ENCODE peak calls at places on chromosomes 16 and 17, in six cellular contexts. One of them, this sample, is unnamed.

GRCh38 chr16:15572329-15573001 is 70.5 kb downstream of the MARF1 start:
- DNase-seq in CD8-positive, alpha-beta T cell: no peak
- DNase-seq in mesendoderm: no peak
- DNase-seq in body of pancreas: no peak
- DNase-seq in Karpas-422: peak; percentile 67
- DNase-seq in CD4-positive, alpha-beta T cell: no peak
- DNase-seq in this sample: no peak

GRCh38 chr17:1022278-1023024 is 25.5 kb downstream of the TIMM22 start:
- DNase-seq in CD8-positive, alpha-beta T cell: no peak
- DNase-seq in mesendoderm: no peak
- DNase-seq in body of pancreas: no peak
- DNase-seq in Karpas-422: no peak
- DNase-seq in CD4-positive, alpha-beta T cell: no peak
- DNase-seq in this sample: no peak

GRCh38 chr16:69762843-69763556 is 868 bp downstream of the WWP2 start:
- DNase-seq in CD8-positive, alpha-beta T cell: no peak
- DNase-seq in mesendoderm: peak; percentile 44
- DNase-seq in body of pancreas: peak; percentile 30
- DNase-seq in Karpas-422: peak; percentile 69
- DNase-seq in CD4-positive, alpha-beta T cell: no peak
- DNase-seq in this sample: no peak

GRCh38 chr16:13919330-13919682 is 648 bp upstream of the ERCC4 start:
- DNase-seq in CD8-positive, alpha-beta T cell: no peak
- DNase-seq in mesendoderm: no peak
- DNase-seq in body of pancreas: peak; percentile 39
- DNase-seq in Karpas-422: peak; percentile 70
- DNase-seq in CD4-positive, alpha-beta T cell: peak; percentile 7
- DNase-seq in this sample: no peak

GRCh38 chr16:56606688-56607618 is 1.4 kb upstream of the MT2A start:
- DNase-seq in CD8-positive, alpha-beta T cell: no peak
- DNase-seq in mesendoderm: peak; percentile 84
- DNase-seq in body of pancreas: peak; percentile 64
- DNase-seq in Karpas-422: no peak
- DNase-seq in CD4-positive, alpha-beta T cell: no peak
- DNase-seq in this sample: peak; percentile 48

GRCh38 chr16:90019543-90020259 is 445 bp upstream of the DBNDD1 start:
- DNase-seq in CD8-positive, alpha-beta T cell: peak; percentile 31
- DNase-seq in mesendoderm: peak; percentile 75
- DNase-seq in body of pancreas: peak; percentile 74
- DNase-seq in Karpas-422: peak; percentile 68
- DNase-seq in CD4-positive, alpha-beta T cell: peak; percentile 46
- DNase-seq in this sample: peak; percentile 70

GRCh38 chr16:31476305-31477219 is 4.6 kb downstream of the TGFB1I1 start:
- DNase-seq in CD8-positive, alpha-beta T cell: peak; percentile 94
- DNase-seq in mesendoderm: peak; percentile 78
- DNase-seq in body of pancreas: peak; percentile 94
- DNase-seq in Karpas-422: no peak
- DNase-seq in CD4-positive, alpha-beta T cell: peak; percentile 92
- DNase-seq in this sample: peak; percentile 95

GRCh38 chr17:76593964-76594363 is 8.3 kb upstream of the ST6GALNAC2 start:
- DNase-seq in CD8-positive, alpha-beta T cell: no peak
- DNase-seq in mesendoderm: peak; percentile 22
- DNase-seq in body of pancreas: no peak
- DNase-seq in Karpas-422: no peak
- DNase-seq in CD4-positive, alpha-beta T cell: no peak
- DNase-seq in this sample: no peak

GRCh38 chr16:27470567-27471431 is 68.8 kb downstream of the IL21R start:
- DNase-seq in CD8-positive, alpha-beta T cell: no peak
- DNase-seq in mesendoderm: no peak
- DNase-seq in body of pancreas: no peak
- DNase-seq in Karpas-422: no peak
- DNase-seq in CD4-positive, alpha-beta T cell: no peak
- DNase-seq in this sample: no peak

GRCh38 chr16:72428611-72429376 is 256.8 kb upstream of the PMFBP1 start:
- DNase-seq in CD8-positive, alpha-beta T cell: no peak
- DNase-seq in mesendoderm: no peak
- DNase-seq in body of pancreas: no peak
- DNase-seq in Karpas-422: no peak
- DNase-seq in CD4-positive, alpha-beta T cell: no peak
- DNase-seq in this sample: no peak

GRCh38 chr16:86667035-86667434 is 88.7 kb downstream of the FOXL1 start:
- DNase-seq in CD8-positive, alpha-beta T cell: no peak
- DNase-seq in mesendoderm: no peak
- DNase-seq in body of pancreas: no peak
- DNase-seq in Karpas-422: no peak
- DNase-seq in CD4-positive, alpha-beta T cell: no peak
- DNase-seq in this sample: no peak

GRCh38 chr17:81865358-81865732 is 5.0 kb upstream of the P4HB start:
- DNase-seq in CD8-positive, alpha-beta T cell: no peak
- DNase-seq in mesendoderm: no peak
- DNase-seq in body of pancreas: no peak
- DNase-seq in Karpas-422: no peak
- DNase-seq in CD4-positive, alpha-beta T cell: no peak
- DNase-seq in this sample: no peak

GRCh38 chr16:81716478-81717210 is 62.4 kb upstream of the PLCG2 start:
- DNase-seq in CD8-positive, alpha-beta T cell: no peak
- DNase-seq in mesendoderm: no peak
- DNase-seq in body of pancreas: no peak
- DNase-seq in Karpas-422: no peak
- DNase-seq in CD4-positive, alpha-beta T cell: no peak
- DNase-seq in this sample: no peak

GRCh38 chr16:66099261-66099660 is 267.2 kb upstream of the CDH5 start:
- DNase-seq in CD8-positive, alpha-beta T cell: no peak
- DNase-seq in mesendoderm: no peak
- DNase-seq in body of pancreas: no peak
- DNase-seq in Karpas-422: no peak
- DNase-seq in CD4-positive, alpha-beta T cell: no peak
- DNase-seq in this sample: no peak

GRCh38 chr17:30380106-30380420 is 1.3 kb downstream of the CPD start:
- DNase-seq in CD8-positive, alpha-beta T cell: no peak
- DNase-seq in mesendoderm: no peak
- DNase-seq in body of pancreas: no peak
- DNase-seq in Karpas-422: peak; percentile 76
- DNase-seq in CD4-positive, alpha-beta T cell: no peak
- DNase-seq in this sample: no peak

GRCh38 chr17:51435641-51436091 is 175.3 kb downstream of the UTP18 start:
- DNase-seq in CD8-positive, alpha-beta T cell: no peak
- DNase-seq in mesendoderm: peak; percentile 73
- DNase-seq in body of pancreas: peak; percentile 87
- DNase-seq in Karpas-422: peak; percentile 82
- DNase-seq in CD4-positive, alpha-beta T cell: peak; percentile 30
- DNase-seq in this sample: peak; percentile 48

GRCh38 chr16:68908000-68908313 is 64.6 kb downstream of the TANGO6 start:
- DNase-seq in CD8-positive, alpha-beta T cell: no peak
- DNase-seq in mesendoderm: no peak
- DNase-seq in body of pancreas: no peak
- DNase-seq in Karpas-422: no peak
- DNase-seq in CD4-positive, alpha-beta T cell: no peak
- DNase-seq in this sample: no peak

GRCh38 chr16:89687092-89687940 is 827 bp downstream of the CDK10 start:
- DNase-seq in CD8-positive, alpha-beta T cell: no peak
- DNase-seq in mesendoderm: peak; percentile 69
- DNase-seq in body of pancreas: peak; percentile 89
- DNase-seq in Karpas-422: peak; percentile 70
- DNase-seq in CD4-positive, alpha-beta T cell: no peak
- DNase-seq in this sample: peak; percentile 90

GRCh38 chr17:7014995-7015586 is 2.7 kb downstream of the RNASEK start:
- DNase-seq in CD8-positive, alpha-beta T cell: peak; percentile 56
- DNase-seq in mesendoderm: peak; percentile 42
- DNase-seq in body of pancreas: no peak
- DNase-seq in Karpas-422: no peak
- DNase-seq in CD4-positive, alpha-beta T cell: peak; percentile 68
- DNase-seq in this sample: no peak

GRCh38 chr17:70752966-70753467 is 583.7 kb downstream of the KCNJ2 start:
- DNase-seq in CD8-positive, alpha-beta T cell: no peak
- DNase-seq in mesendoderm: no peak
- DNase-seq in body of pancreas: no peak
- DNase-seq in Karpas-422: no peak
- DNase-seq in CD4-positive, alpha-beta T cell: no peak
- DNase-seq in this sample: no peak

GRCh38 chr16:57024894-57025680 is 35.7 kb downstream of the NLRC5 start:
- DNase-seq in CD8-positive, alpha-beta T cell: no peak
- DNase-seq in mesendoderm: no peak
- DNase-seq in body of pancreas: no peak
- DNase-seq in Karpas-422: no peak
- DNase-seq in CD4-positive, alpha-beta T cell: no peak
- DNase-seq in this sample: no peak

GRCh38 chr17:51056813-51057510 is 63.7 kb downstream of the SPAG9 start:
- DNase-seq in CD8-positive, alpha-beta T cell: no peak
- DNase-seq in mesendoderm: peak; percentile 80
- DNase-seq in body of pancreas: peak; percentile 58
- DNase-seq in Karpas-422: peak; percentile 83
- DNase-seq in CD4-positive, alpha-beta T cell: peak; percentile 7
- DNase-seq in this sample: no peak

GRCh38 chr17:15154618-15155017 is 110.5 kb downstream of the PMP22 start:
- DNase-seq in CD8-positive, alpha-beta T cell: no peak
- DNase-seq in mesendoderm: no peak
- DNase-seq in body of pancreas: no peak
- DNase-seq in Karpas-422: no peak
- DNase-seq in CD4-positive, alpha-beta T cell: no peak
- DNase-seq in this sample: no peak

GRCh38 chr17:68455756-68456528 is 1.4 kb downstream of the WIPI1 start:
- DNase-seq in CD8-positive, alpha-beta T cell: no peak
- DNase-seq in mesendoderm: peak; percentile 27
- DNase-seq in body of pancreas: peak; percentile 56
- DNase-seq in Karpas-422: no peak
- DNase-seq in CD4-positive, alpha-beta T cell: no peak
- DNase-seq in this sample: no peak

GRCh38 chr17:50414808-50415207 is 11.2 kb upstream of the ACSF2 start:
- DNase-seq in CD8-positive, alpha-beta T cell: no peak
- DNase-seq in mesendoderm: no peak
- DNase-seq in body of pancreas: no peak
- DNase-seq in Karpas-422: no peak
- DNase-seq in CD4-positive, alpha-beta T cell: no peak
- DNase-seq in this sample: no peak

GRCh38 chr17:42403150-42403549 is 14.9 kb upstream of the STAT3 start:
- DNase-seq in CD8-positive, alpha-beta T cell: peak; percentile 26
- DNase-seq in mesendoderm: peak; percentile 51
- DNase-seq in body of pancreas: no peak
- DNase-seq in Karpas-422: peak; percentile 82
- DNase-seq in CD4-positive, alpha-beta T cell: peak; percentile 46
- DNase-seq in this sample: peak; percentile 44
- H3K27ac ChIP-seq in CD8-positive, alpha-beta T cell: no peak overlapping the region
- H3K27ac ChIP-seq in mesendoderm: no peak overlapping the region
- H3K27ac ChIP-seq in body of pancreas: no peak overlapping the region
- H3K27ac ChIP-seq in Karpas-422: no peak overlapping the region
- H3K27ac ChIP-seq in CD4-positive, alpha-beta T cell: no peak overlapping the region
- H3K27ac ChIP-seq in this sample: peak overlapping the region; percentile 88

GRCh38 chr17:45197108-45197507 is 24.6 kb upstream of the FMNL1 start:
- DNase-seq in CD8-positive, alpha-beta T cell: no peak
- DNase-seq in mesendoderm: no peak
- DNase-seq in body of pancreas: no peak
- DNase-seq in Karpas-422: no peak
- DNase-seq in CD4-positive, alpha-beta T cell: no peak
- DNase-seq in this sample: no peak

GRCh38 chr17:45195424-45195823 is 26.3 kb upstream of the FMNL1 start:
- DNase-seq in CD8-positive, alpha-beta T cell: no peak
- DNase-seq in mesendoderm: no peak
- DNase-seq in body of pancreas: no peak
- DNase-seq in Karpas-422: no peak
- DNase-seq in CD4-positive, alpha-beta T cell: no peak
- DNase-seq in this sample: no peak

GRCh38 chr17:45201457-45201856 is 20.2 kb upstream of the FMNL1 start:
- DNase-seq in CD8-positive, alpha-beta T cell: no peak
- DNase-seq in mesendoderm: no peak
- DNase-seq in body of pancreas: no peak
- DNase-seq in Karpas-422: no peak
- DNase-seq in CD4-positive, alpha-beta T cell: no peak
- DNase-seq in this sample: no peak

GRCh38 chr17:45200701-45201100 is 21.0 kb upstream of the FMNL1 start:
- DNase-seq in CD8-positive, alpha-beta T cell: no peak
- DNase-seq in mesendoderm: peak; percentile 53
- DNase-seq in body of pancreas: no peak
- DNase-seq in Karpas-422: no peak
- DNase-seq in CD4-positive, alpha-beta T cell: no peak
- DNase-seq in this sample: no peak

GRCh38 chr17:45197555-45198334 is 23.9 kb upstream of the FMNL1 start:
- DNase-seq in CD8-positive, alpha-beta T cell: peak; percentile 82
- DNase-seq in mesendoderm: peak; percentile 96
- DNase-seq in body of pancreas: peak; percentile 96
- DNase-seq in Karpas-422: peak; percentile 94
- DNase-seq in CD4-positive, alpha-beta T cell: peak; percentile 83
- DNase-seq in this sample: peak; percentile 82
- H3K27ac ChIP-seq in CD8-positive, alpha-beta T cell: no peak overlapping the region
- H3K27ac ChIP-seq in mesendoderm: peak overlapping the region; percentile 38
- H3K27ac ChIP-seq in body of pancreas: peak overlapping the region; percentile 35
- H3K27ac ChIP-seq in Karpas-422: no peak overlapping the region
- H3K27ac ChIP-seq in CD4-positive, alpha-beta T cell: no peak overlapping the region
- H3K27ac ChIP-seq in this sample: peak overlapping the region; percentile 21

DNA sequence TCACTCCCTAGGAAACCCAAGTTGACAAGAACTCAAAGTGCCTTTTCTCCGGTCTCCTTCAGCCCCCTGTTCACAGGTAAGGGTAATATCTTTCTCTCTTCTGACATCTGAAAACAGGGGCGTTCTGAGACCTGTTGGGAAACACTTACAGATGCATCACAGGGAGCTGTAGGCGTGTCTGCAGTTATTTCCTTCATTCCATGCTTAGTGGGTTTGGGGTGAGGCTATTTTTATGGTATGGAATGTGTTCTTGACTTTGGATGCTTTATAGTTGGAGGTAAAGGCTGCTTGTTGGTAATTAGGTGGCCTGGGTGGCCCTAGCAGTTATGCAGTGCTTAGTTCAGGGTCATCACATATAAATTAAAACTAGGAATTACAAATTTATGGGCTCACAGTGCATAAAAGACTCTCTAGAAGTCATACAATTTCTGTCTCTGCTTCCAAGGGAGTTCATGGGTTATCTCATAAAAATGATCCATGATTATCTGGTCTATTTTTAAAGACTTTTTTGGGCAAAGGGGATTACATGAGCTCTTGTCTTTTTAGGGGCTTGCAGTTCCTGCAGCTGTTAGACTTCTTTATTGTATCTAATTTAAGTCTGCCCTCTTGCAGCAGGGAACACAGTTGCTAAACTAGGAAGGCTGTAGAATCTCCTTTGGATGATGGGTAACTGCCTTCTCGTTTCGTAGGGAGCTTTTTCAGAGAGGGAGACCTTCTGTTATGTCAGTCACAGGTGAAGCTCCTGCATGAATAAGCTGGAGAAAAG is 10.2 kb downstream of the SOCS7 start:
- DNase-seq in CD8-positive, alpha-beta T cell: no peak
- DNase-seq in mesendoderm: no peak
- DNase-seq in body of pancreas: no peak
- DNase-seq in Karpas-422: no peak
- DNase-seq in CD4-positive, alpha-beta T cell: no peak
- DNase-seq in this sample: no peak
- H3K27ac ChIP-seq in CD8-positive, alpha-beta T cell: no peak overlapping the region
- H3K27ac ChIP-seq in mesendoderm: no peak overlapping the region
- H3K27ac ChIP-seq in body of pancreas: no peak overlapping the region
- H3K27ac ChIP-seq in Karpas-422: no peak overlapping the region
- H3K27ac ChIP-seq in CD4-positive, alpha-beta T cell: no peak overlapping the region
- H3K27ac ChIP-seq in this sample: no peak overlapping the region

DNA sequence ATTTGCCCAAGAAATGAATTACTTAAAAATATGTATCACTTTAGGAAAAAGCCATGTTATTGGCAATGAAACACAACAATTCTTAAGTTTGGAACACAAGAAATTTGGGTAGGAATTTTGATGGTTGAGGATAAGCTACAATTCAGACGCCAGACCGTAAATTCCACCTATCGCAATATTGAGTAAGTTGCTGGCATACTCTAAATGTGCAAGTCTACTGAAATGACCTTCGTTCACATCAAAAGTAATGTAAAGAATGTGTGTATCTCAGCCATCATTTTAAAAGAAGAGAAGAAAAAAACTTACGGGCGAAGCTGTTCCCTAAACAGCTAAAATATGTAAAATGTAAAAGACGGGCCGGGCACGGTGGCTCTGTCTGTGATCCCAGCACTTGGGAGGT is 33.4 kb downstream of the UBE2G1 start:
- DNase-seq in CD8-positive, alpha-beta T cell: no peak
- DNase-seq in mesendoderm: no peak
- DNase-seq in body of pancreas: no peak
- DNase-seq in Karpas-422: no peak
- DNase-seq in CD4-positive, alpha-beta T cell: no peak
- DNase-seq in this sample: no peak
- H3K27ac ChIP-seq in CD8-positive, alpha-beta T cell: no peak overlapping the region
- H3K27ac ChIP-seq in mesendoderm: no peak overlapping the region
- H3K27ac ChIP-seq in body of pancreas: no peak overlapping the region
- H3K27ac ChIP-seq in Karpas-422: no peak overlapping the region
- H3K27ac ChIP-seq in CD4-positive, alpha-beta T cell: no peak overlapping the region
- H3K27ac ChIP-seq in this sample: no peak overlapping the region